ENCODE peak calls at places on chromosomes 16 and 17, in six cellular contexts. F is CD8-positive, alpha-beta T cell; S is thoracic aorta; P is adrenal gland; U is DND-41; X is A549. H is an unnamed sample. For H3K9me3, the result is how much of the 10 kb centered on the place peaks cover.

GRCh38 chr17:37844158-37844976 is 79.8 kb upstream of the TBC1D3K start:
- DNase-seq in F (peak), S (no peak), P (peak), U (no peak), X (peak), H (peak)

GRCh38 chr17:74525781-74526288 is 5.4 kb downstream of the CD300LB start:
- DNase-seq in F (no peak), S (no peak), P (no peak), U (no peak), X (no peak), H (peak)

GRCh38 chr17:83196973-83197880 is 117.8 kb downstream of the METRNL start:
- DNase-seq in F (no peak), S (peak), P (peak), U (no peak), X (no peak), H (peak)

GRCh38 chr17:12867726-12868125 is 78.4 kb downstream of the ARHGAP44 start:
- DNase-seq in F (no peak), S (no peak), P (no peak), U (no peak), X (no peak), H (no peak)

GRCh38 chr17:52235416-52235960 is 77.0 kb upstream of the CA10 start:
- DNase-seq in F (no peak), S (no peak), P (no peak), U (no peak), X (no peak), H (no peak)

GRCh38 chr17:45262516-45263476 is 902 bp upstream of the SPATA32 start:
- DNase-seq in F (no peak), S (no peak), P (no peak), U (no peak), X (peak), H (no peak)

GRCh38 chr17:66711936-66712335 is 123.0 kb upstream of the CACNG5 start:
- DNase-seq in F (no peak), S (no peak), P (no peak), U (peak), X (peak), H (no peak)

GRCh38 chr17:40547079-40547784 is 18.0 kb downstream of the CCR7 start:
- DNase-seq in F (peak), S (no peak), P (peak), U (peak), X (no peak), H (peak)

GRCh38 chr17:28532063-28532960 is 20.1 kb downstream of the UNC119 start:
- DNase-seq in F (no peak), S (no peak), P (no peak), U (no peak), X (no peak), H (no peak)

GRCh38 chr17:18035704-18036103 is 3.3 kb downstream of the ATPAF2 start:
- DNase-seq in F (no peak), S (no peak), P (no peak), U (no peak), X (no peak), H (no peak)

GRCh38 chr17:32310927-32311568 is 30.9 kb downstream of the C17orf75 start:
- DNase-seq in F (no peak), S (no peak), P (no peak), U (no peak), X (no peak), H (no peak)

GRCh38 chr16:77501260-77501659 is 66.4 kb upstream of the ADAMTS18 start:
- DNase-seq in F (no peak), S (no peak), P (no peak), U (no peak), X (no peak), H (no peak)

GRCh38 chr17:15453782-15454181 is 13.6 kb downstream of the CDRT4 start:
- DNase-seq in F (no peak), S (no peak), P (no peak), U (no peak), X (no peak), H (no peak)

GRCh38 chr17:66947311-66947710 is 17.2 kb upstream of the CACNG4 start:
- DNase-seq in F (no peak), S (no peak), P (no peak), U (no peak), X (no peak), H (no peak)

GRCh38 chr16:59013930-59014329 is 279.8 kb upstream of the GOT2 start:
- DNase-seq in F (no peak), S (no peak), P (no peak), U (no peak), X (no peak), H (no peak)

GRCh38 chr16:80720759-80721470 is 83.5 kb downstream of the CDYL2 start:
- DNase-seq in F (no peak), S (no peak), P (no peak), U (no peak), X (no peak), H (no peak)

GRCh38 chr16:23382279-23382678 is 70.7 kb downstream of the COG7 start:
- DNase-seq in F (no peak), S (no peak), P (no peak), U (no peak), X (no peak), H (no peak)

GRCh38 chr16:17222756-17223411 is 247.9 kb downstream of the XYLT1 start:
- DNase-seq in F (no peak), S (no peak), P (peak), U (no peak), X (no peak), H (no peak)

GRCh38 chr17:6936370-6937028 is 59.4 kb upstream of the ALOX12 start:
- DNase-seq in F (no peak), S (no peak), P (peak), U (no peak), X (no peak), H (no peak)

GRCh38 chr17:66326476-66327047 is 24.1 kb downstream of the PRKCA start:
- DNase-seq in F (no peak), S (no peak), P (no peak), U (no peak), X (no peak), H (no peak)

GRCh38 chr16:80459331-80459777 is 81.4 kb upstream of the DYNLRB2 start:
- DNase-seq in F (no peak), S (no peak), P (no peak), U (no peak), X (no peak), H (peak)

GRCh38 chr17:42182927-42183734 is 2.1 kb downstream of the HCRT start:
- DNase-seq in F (no peak), S (no peak), P (no peak), U (no peak), X (peak), H (no peak)

GRCh38 chr16:27473101-27473900 is 71.3 kb downstream of the IL21R start:
- DNase-seq in F (no peak), S (no peak), P (no peak), U (no peak), X (no peak), H (no peak)

GRCh38 chr16:81797443-81797842 is 18.4 kb downstream of the PLCG2 start:
- DNase-seq in F (no peak), S (no peak), P (no peak), U (no peak), X (no peak), H (no peak)

GRCh38 chr16:5003828-5004227 is 29.9 kb downstream of the NAGPA start:
- DNase-seq in F (no peak), S (no peak), P (no peak), U (no peak), X (no peak), H (no peak)

GRCh38 chr16:82638095-82638798 is 11.5 kb downstream of the CDH13 start:
- DNase-seq in F (no peak), S (no peak), P (no peak), U (no peak), X (no peak), H (no peak)

GRCh38 chr16:79217375-79218011 is 383.0 kb downstream of the MAF start:
- DNase-seq in F (no peak), S (no peak), P (peak), U (peak), X (no peak), H (no peak)

GRCh38 chr17:9872852-9873251 is 32.2 kb downstream of the RCVRN start:
- DNase-seq in F (no peak), S (no peak), P (no peak), U (no peak), X (no peak), H (no peak)

DNA sequence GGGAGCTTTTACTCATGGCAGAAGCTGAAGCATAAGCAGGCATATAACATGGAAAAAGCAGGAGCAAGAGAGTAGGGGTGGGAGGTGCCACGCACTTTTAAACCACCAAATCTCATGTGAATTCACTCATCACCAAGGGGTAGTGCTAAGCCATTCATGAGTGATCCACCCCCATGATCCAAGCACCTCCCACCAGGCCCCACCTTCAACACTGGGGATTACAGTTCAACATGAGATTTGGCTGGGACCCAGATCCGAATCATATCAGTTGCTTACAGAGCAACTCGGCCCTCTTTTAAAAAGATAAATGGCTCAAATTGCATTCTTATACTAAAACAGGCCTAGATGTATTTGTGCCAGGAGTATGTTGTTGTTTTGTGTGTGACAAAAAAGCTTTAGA is 163.0 kb downstream of the KCNJ2 start:
- DNase-seq in F (no peak), S (no peak), P (no peak), U (no peak), X (no peak), H (no peak)
- H3K9me3 ChIP-seq in F (under half), S (under half), P (under half), U (under half), X (under half), H (under half)

DNA sequence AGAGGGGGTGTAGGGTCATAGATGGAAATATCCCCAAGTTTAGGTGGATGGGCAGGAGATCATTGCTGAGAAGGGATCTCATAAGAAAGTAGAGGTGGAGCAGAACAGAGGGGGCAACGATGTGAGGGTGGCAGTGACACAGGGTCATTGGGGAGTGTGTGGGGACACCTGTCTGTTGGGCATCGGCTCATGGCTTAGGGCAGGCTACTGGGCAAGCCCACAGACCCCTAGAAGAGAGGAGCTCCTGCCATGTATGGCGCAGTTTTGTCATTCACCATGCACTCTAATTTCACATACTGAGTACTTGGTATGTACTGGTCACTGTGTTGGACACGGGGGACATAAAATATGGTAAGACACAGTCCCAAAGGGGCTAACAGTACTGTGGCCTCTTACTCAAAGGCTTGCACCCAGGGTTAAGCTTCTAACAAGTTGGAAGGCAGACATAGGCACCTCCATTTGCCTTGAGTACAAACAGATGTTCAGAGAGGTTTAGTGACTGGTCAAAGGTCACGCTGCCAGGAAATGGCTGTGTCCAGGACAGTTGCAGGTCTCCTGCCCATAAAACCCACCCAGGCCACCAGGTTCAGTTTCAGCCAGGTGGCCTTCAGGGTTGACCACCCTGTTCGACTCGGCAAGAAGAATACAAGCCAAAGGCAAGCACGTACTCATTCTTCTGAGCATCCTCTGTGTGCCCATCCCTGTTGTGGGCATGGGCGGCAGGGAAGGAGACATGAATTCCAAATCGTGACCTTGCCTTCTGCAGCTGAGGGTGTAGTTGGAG is 580.2 kb downstream of the KCNJ18 start:
- DNase-seq in F (no peak), S (no peak), P (no peak), U (no peak), X (no peak), H (no peak)
- H3K9me3 ChIP-seq in F (under half), S (under half), P (under half), U (under half), X (under half), H (under half)

GRCh38 chr16:72313903-72314302 is 141.9 kb upstream of the PMFBP1 start:
- DNase-seq in F (no peak), S (no peak), P (no peak), U (no peak), X (no peak), H (no peak)
- H3K9me3 ChIP-seq in F (under half), S (under half), P (under half), U (under half), X (under half), H (under half)

DNA sequence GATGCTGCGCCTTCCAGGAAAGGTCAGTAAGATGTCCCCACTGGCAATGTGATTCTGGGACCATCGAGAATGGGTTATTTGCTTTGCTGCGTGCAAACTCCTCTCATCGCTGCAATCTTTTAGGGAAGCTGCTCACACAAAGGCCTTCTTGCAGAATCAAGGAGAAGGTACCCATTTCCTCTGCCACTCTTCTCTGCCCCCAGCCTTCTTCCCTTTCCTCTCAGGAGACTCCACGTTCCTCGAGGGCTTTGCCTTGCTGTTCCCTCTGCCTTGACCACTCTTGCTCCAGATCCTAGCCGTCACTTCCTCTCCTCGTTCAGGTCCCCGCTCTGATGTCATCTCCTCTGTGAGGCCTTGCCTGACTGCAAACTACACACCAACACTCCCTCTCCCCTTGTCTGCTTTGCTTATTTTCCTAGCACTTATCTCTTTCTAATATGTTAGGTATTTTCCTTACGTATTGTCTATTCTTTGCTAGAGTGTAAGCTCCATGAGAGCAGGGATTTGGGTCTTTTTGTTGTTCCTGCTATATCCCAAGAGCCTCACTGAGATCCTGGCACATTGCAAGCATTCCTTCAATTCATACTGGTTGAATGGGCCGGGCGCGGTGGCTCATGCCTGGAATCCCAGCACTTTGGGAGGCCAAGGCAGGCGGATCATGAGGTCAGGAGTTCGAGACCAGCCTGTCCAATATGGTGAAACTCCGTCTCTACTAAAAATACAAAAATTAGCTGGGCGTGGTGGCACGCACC is 5.3 kb upstream of the CRK start:
- DNase-seq in F (no peak), S (no peak), P (peak), U (no peak), X (no peak), H (no peak)
- H3K9me3 ChIP-seq in F (under half), S (under half), P (under half), U (under half), X (under half), H (under half)

GRCh38 chr16:12903325-12904040 is 2.1 kb downstream of the SHISA9 start:
- DNase-seq in F (no peak), S (no peak), P (no peak), U (no peak), X (no peak), H (no peak)
- H3K9me3 ChIP-seq in F (under half), S (under half), P (under half), U (under half), X (under half), H (under half)

DNA sequence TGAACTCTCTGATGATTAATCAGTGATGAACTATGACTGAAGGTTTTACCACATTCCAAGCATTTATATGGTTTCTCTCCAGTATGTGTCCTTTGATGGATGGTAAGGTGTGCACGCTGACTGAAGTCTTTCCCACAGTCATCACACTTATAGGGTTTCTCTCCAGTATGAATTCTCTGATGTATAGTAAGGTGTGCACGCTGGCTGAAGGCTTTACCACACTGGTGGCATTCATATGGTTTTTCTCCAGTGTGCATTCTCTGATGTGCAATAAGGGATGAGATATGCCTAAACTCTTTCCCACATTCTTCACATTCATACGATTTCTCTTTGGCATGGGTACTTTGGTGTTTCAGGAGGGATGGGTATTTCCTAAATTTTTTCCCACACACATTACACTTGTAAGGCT is 16.4 kb downstream of the ZNF287 start:
- DNase-seq in F (no peak), S (no peak), P (no peak), U (no peak), X (peak), H (no peak)
- H3K9me3 ChIP-seq in F (half or more), S (half or more), P (half or more), U (half or more), X (half or more), H (under half)

GRCh38 chr17:75820411-75821080 is 23.7 kb downstream of the UNC13D start:
- DNase-seq in F (no peak), S (no peak), P (no peak), U (no peak), X (no peak), H (no peak)
- H3K9me3 ChIP-seq in F (under half), S (under half), P (under half), U (under half), X (under half), H (under half)

GRCh38 chr17:22411185-22411784 is 719.0 kb downstream of the KCNJ18 start:
- DNase-seq in F (no peak), S (no peak), P (no peak), U (no peak), X (no peak), H (no peak)

GRCh38 chr17:22410136-22410535 is 717.8 kb downstream of the KCNJ18 start:
- DNase-seq in F (no peak), S (no peak), P (no peak), U (no peak), X (no peak), H (no peak)

GRCh38 chr17:22409160-22409751 is 716.9 kb downstream of the KCNJ18 start:
- DNase-seq in F (no peak), S (no peak), P (no peak), U (no peak), X (no peak), H (no peak)
- H3K9me3 ChIP-seq in F (under half), S (under half), P (under half), U (under half), X (under half), H (under half)

GRCh38 chr16:31641279-31641678 is 113.6 kb downstream of the AHSP start:
- DNase-seq in F (no peak), S (no peak), P (no peak), U (no peak), X (no peak), H (no peak)
- H3K9me3 ChIP-seq in F (under half), S (under half), P (under half), U (under half), X (under half), H (under half)

GRCh38 chr17:5183410-5183793 is 8.3 kb downstream of the ZNF594 start:
- DNase-seq in F (no peak), S (no peak), P (no peak), U (no peak), X (no peak), H (no peak)
- H3K9me3 ChIP-seq in F (under half), S (half or more), P (half or more), U (half or more), X (half or more), H (under half)